ENCODE peak calls at places on chromosomes 2 and 18, in five cellular contexts. M is GM23338, P is astrocyte, E is neural progenitor cell, G is GM23248. D is an unnamed sample.
A peak's percentile ranks its signal among the peaks of the same experiment; 100 is the strongest.

GRCh38 chr2:163081754-163082153 is 243.2 kb upstream of the KCNH7 start:
- DNase-seq in E (no peak), M (no peak), G (no peak), P (no peak), D (peak; percentile 17)

GRCh38 chr2:25159947-25160346 is 8.4 kb downstream of the POMC start:
- DNase-seq in E (peak; percentile 73), G (peak; percentile 16), P (no peak), M (peak; percentile 78), D (no peak)

GRCh38 chr2:96148410-96149217 is 3.4 kb upstream of the DUSP2 start:
- DNase-seq in G (peak; percentile 93), E (peak; percentile 67), P (peak; percentile 92), M (peak; percentile 93), D (no peak)

GRCh38 chr2:46171441-46171953 is 125.7 kb upstream of the EPAS1 start:
- DNase-seq in G (peak; percentile 93), E (peak; percentile 42), P (peak; percentile 79), M (no peak), D (no peak)

GRCh38 chr2:96114546-96114902 is 1.8 kb downstream of the ADRA2B start:
- DNase-seq in G (no peak), E (no peak), M (no peak), P (no peak), D (no peak)

GRCh38 chr2:172428841-172429173 is 1.4 kb downstream of the ITGA6 start:
- DNase-seq in P (no peak), G (no peak), M (peak; percentile 45), E (no peak), D (no peak)

GRCh38 chr2:227125506-227125905 is 38.5 kb downstream of the COL4A4 start:
- DNase-seq in G (no peak), P (no peak), M (peak; percentile 63), E (peak; percentile 63), D (no peak)

GRCh38 chr2:20526146-20526545 is 79.3 kb downstream of the RHOB start:
- DNase-seq in E (no peak), M (no peak), P (no peak), G (no peak), D (no peak)

GRCh38 chr2:26942543-26943295 is 27.7 kb upstream of the MAPRE3 start:
- DNase-seq in P (peak; percentile 8), M (peak; percentile 91), G (peak; percentile 64), E (peak; percentile 80), D (peak; percentile 27)

GRCh38 chr2:25025229-25025742 is 16.6 kb upstream of the EFR3B start:
- DNase-seq in M (no peak), E (no peak), G (no peak), P (no peak), D (no peak)

GRCh38 chr18:5770176-5770575 is 125.1 kb downstream of the TMEM200C start:
- DNase-seq in M (no peak), G (no peak), P (no peak), E (no peak), D (no peak)

GRCh38 chr2:23636412-23636811 is 251.4 kb downstream of the KLHL29 start:
- DNase-seq in M (peak; percentile 54), G (peak; percentile 15), E (peak; percentile 49), P (no peak), D (no peak)

GRCh38 chr2:128472789-128473174 is 154.1 kb upstream of the HS6ST1 start:
- DNase-seq in M (no peak), E (peak; percentile 0), P (peak; percentile 23), G (peak; percentile 52), D (no peak)
- H2AFZ ChIP-seq in M (peak overlapping the region; percentile 87), E (no peak overlapping the region), P (no peak overlapping the region), G (peak overlapping the region; percentile 91), D (no peak overlapping the region)

GRCh38 chr18:49609416-49610284 is 47.8 kb downstream of the LIPG start:
- DNase-seq in P (peak; percentile 68), E (no peak), M (no peak), G (peak; percentile 53), D (no peak)
- H2AFZ ChIP-seq in P (no peak overlapping the region), E (no peak overlapping the region), M (no peak overlapping the region), G (no peak overlapping the region), D (no peak overlapping the region)

DNA sequence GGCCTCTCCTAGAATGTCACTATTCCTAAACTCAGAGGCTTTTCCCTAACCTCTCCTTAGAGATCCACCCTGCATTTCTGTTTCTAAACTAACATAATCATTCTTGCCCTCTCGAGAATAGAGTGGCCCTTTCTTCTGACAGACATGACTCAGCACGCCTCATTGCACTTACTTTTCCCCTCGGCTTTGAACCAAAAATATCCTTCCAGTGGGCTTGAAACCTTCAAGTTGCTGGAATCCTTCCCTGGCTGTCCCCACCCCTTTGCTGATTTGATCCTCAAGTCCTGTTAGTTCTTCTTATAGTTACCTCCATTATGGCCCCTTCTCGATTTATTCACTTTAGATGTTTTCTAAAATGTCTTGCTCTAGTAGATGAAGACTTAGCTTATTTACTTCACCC is 158.0 kb downstream of the LTBP1 start:
- DNase-seq in G (peak; percentile 74), M (peak; percentile 7), E (no peak), P (peak; percentile 61), D (no peak)
- H2AFZ ChIP-seq in G (peak overlapping the region; percentile 46), M (no peak overlapping the region), E (no peak overlapping the region), P (no peak overlapping the region), D (no peak overlapping the region)

GRCh38 chr2:164849506-164849905 is 7.9 kb upstream of the COBLL1 start:
- DNase-seq in E (no peak), M (no peak), P (no peak), G (no peak), D (no peak)
- H2AFZ ChIP-seq in E (no peak overlapping the region), M (no peak overlapping the region), P (no peak overlapping the region), G (no peak overlapping the region), D (no peak overlapping the region)